ENCODE peak calls at places on chromosomes 13 and 19, in nine cellular contexts. M is immature natural killer cell, P is AG09319, T is fibroblast of lung, S is DMS153, Y is fibroblast of pulmonary artery, O is kidney epithelial cell, H is NCI-H1092, F is PC-9. U is an unnamed sample.

GRCh38 chr19:1624458-1624857 is 19.2 kb upstream of the UQCR11 start:
- DNase-seq in M (peak), P (no peak), T (peak), S (no peak), Y (peak), O (no peak), H (no peak), F (no peak), U (peak)

GRCh38 chr19:11418518-11419506 is at the start of gene RGL3:
- DNase-seq in M (no peak), P (no peak), T (no peak), S (peak), Y (no peak), O (no peak), H (no peak), F (peak), U (peak)

GRCh38 chr19:46844067-46844489 is 6.6 kb downstream of the AP2S1 start:
- DNase-seq in M (no peak), P (no peak), T (peak), S (no peak), Y (peak), O (no peak), H (no peak), F (no peak), U (no peak)

GRCh38 chr13:38398810-38399493 is 49.3 kb downstream of the UFM1 start:
- DNase-seq in M (no peak), P (peak), T (peak), S (no peak), Y (peak), O (peak), H (no peak), F (no peak), U (no peak)

GRCh38 chr19:31120952-31121351 is 228.3 kb downstream of the TSHZ3 start:
- DNase-seq in M (no peak), P (no peak), T (no peak), S (no peak), Y (no peak), O (no peak), H (no peak), F (no peak), U (no peak)

GRCh38 chr13:50889317-50889716 is 20.3 kb upstream of the RNASEH2B start:
- DNase-seq in M (peak), P (no peak), T (no peak), S (no peak), Y (no peak), O (no peak), H (no peak), F (no peak), U (no peak)

GRCh38 chr19:41433171-41433570 is 6.0 kb upstream of the B3GNT8 start:
- DNase-seq in M (no peak), P (no peak), T (no peak), S (no peak), Y (no peak), O (no peak), H (no peak), F (no peak), U (no peak)

GRCh38 chr13:80486407-80486806 is 145.5 kb upstream of the SPRY2 start:
- DNase-seq in M (no peak), P (no peak), T (no peak), S (no peak), Y (no peak), O (no peak), H (no peak), F (no peak), U (no peak)

GRCh38 chr13:30346789-30347167 is 39.4 kb upstream of the KATNAL1 start:
- DNase-seq in M (no peak), P (no peak), T (no peak), S (no peak), Y (no peak), O (no peak), H (no peak), F (no peak), U (no peak)

GRCh38 chr19:6065685-6066365 is 44.5 kb downstream of the RFX2 start:
- DNase-seq in M (peak), P (no peak), T (peak), S (peak), Y (peak), O (no peak), H (peak), F (peak), U (no peak)

GRCh38 chr13:29713841-29714240 is 118.4 kb upstream of the SLC7A1 start:
- DNase-seq in M (peak), P (no peak), T (no peak), S (no peak), Y (peak), O (no peak), H (no peak), F (no peak), U (no peak)

GRCh38 chr13:34364633-34365032 is 546.7 kb downstream of the RFC3 start:
- DNase-seq in M (no peak), P (no peak), T (peak), S (no peak), Y (peak), O (no peak), H (no peak), F (no peak), U (no peak)

GRCh38 chr19:28377077-28377476 is 835.9 kb downstream of the UQCRFS1 start:
- DNase-seq in M (peak), P (no peak), T (peak), S (no peak), Y (peak), O (no peak), H (no peak), F (no peak), U (no peak)

GRCh38 chr19:8489591-8490394 is 12.6 kb downstream of the PRAM1 start:
- DNase-seq in M (no peak), P (no peak), T (no peak), S (no peak), Y (no peak), O (no peak), H (no peak), F (no peak), U (no peak)

GRCh38 chr13:74015137-74015536 is 119.1 kb downstream of the KLF12 start:
- DNase-seq in M (no peak), P (no peak), T (no peak), S (no peak), Y (peak), O (no peak), H (no peak), F (no peak), U (no peak)

GRCh38 chr19:7699422-7700127 is 2.4 kb downstream of the FCER2 start:
- DNase-seq in M (no peak), P (no peak), T (peak), S (no peak), Y (no peak), O (no peak), H (no peak), F (no peak), U (no peak)

GRCh38 chr19:51246153-51246552 is 4.7 kb upstream of the SIGLECL1 start:
- DNase-seq in M (peak), P (no peak), T (no peak), S (no peak), Y (no peak), O (peak), H (no peak), F (peak), U (no peak)

GRCh38 chr19:56637976-56638555 is 4.9 kb upstream of the SMIM17 start:
- DNase-seq in M (peak), P (no peak), T (peak), S (no peak), Y (peak), O (peak), H (no peak), F (peak), U (peak)

GRCh38 chr19:41521860-41522555 is 54.0 kb upstream of the CEACAM21 start:
- DNase-seq in M (peak), P (no peak), T (no peak), S (no peak), Y (no peak), O (no peak), H (no peak), F (no peak), U (no peak)